ENCODE peak calls at places on chromosomes 4 and X, in ten cellular contexts. One of them, this sample, is unnamed.

GRCh38 chr4:36308150-36308549 is 26.7 kb downstream of the DTHD1 start:
- DNase-seq in mesendoderm: no peak
- DNase-seq in HS-5: no peak
- DNase-seq in Kasumi-1: no peak
- DNase-seq in GM23338: no peak
- DNase-seq in NCI-H1436: no peak
- DNase-seq in ascending aorta: no peak
- DNase-seq in activated naive CD8-positive, alpha-beta T cell treated with anti-CD3 and anti-CD28 coated beads for 36 hours: no peak
- DNase-seq in amygdala: no peak
- DNase-seq in iPS-NIHi11: no peak
- DNase-seq in this sample: no peak

GRCh38 chrX:39843318-39843717 is 254.4 kb downstream of the BCOR start:
- DNase-seq in HS-5: no peak
- DNase-seq in Kasumi-1: no peak
- DNase-seq in NCI-H1436: no peak
- DNase-seq in iPS-NIHi11: no peak
- DNase-seq in mesendoderm: no peak
- DNase-seq in activated naive CD8-positive, alpha-beta T cell treated with anti-CD3 and anti-CD28 coated beads for 36 hours: no peak
- DNase-seq in ascending aorta: no peak
- DNase-seq in amygdala: no peak
- DNase-seq in GM23338: no peak
- DNase-seq in this sample: no peak

GRCh38 chrX:153556767-153557166 is 39.3 kb downstream of the ATP2B3 start:
- DNase-seq in HS-5: no peak
- DNase-seq in Kasumi-1: no peak
- DNase-seq in GM23338: no peak
- DNase-seq in ascending aorta: no peak
- DNase-seq in activated naive CD8-positive, alpha-beta T cell treated with anti-CD3 and anti-CD28 coated beads for 36 hours: no peak
- DNase-seq in NCI-H1436: no peak
- DNase-seq in iPS-NIHi11: no peak
- DNase-seq in amygdala: no peak
- DNase-seq in mesendoderm: no peak
- DNase-seq in this sample: no peak

GRCh38 chrX:13283968-13284914 is 35.6 kb downstream of the ATXN3L start:
- DNase-seq in mesendoderm: peak
- DNase-seq in Kasumi-1: no peak
- DNase-seq in iPS-NIHi11: peak
- DNase-seq in NCI-H1436: no peak
- DNase-seq in ascending aorta: no peak
- DNase-seq in activated naive CD8-positive, alpha-beta T cell treated with anti-CD3 and anti-CD28 coated beads for 36 hours: no peak
- DNase-seq in GM23338: peak
- DNase-seq in HS-5: peak
- DNase-seq in amygdala: no peak
- DNase-seq in this sample: no peak

GRCh38 chr4:143700420-143701352 is at the start of gene FREM3:
- DNase-seq in ascending aorta: no peak
- DNase-seq in GM23338: peak
- DNase-seq in NCI-H1436: no peak
- DNase-seq in activated naive CD8-positive, alpha-beta T cell treated with anti-CD3 and anti-CD28 coated beads for 36 hours: peak
- DNase-seq in amygdala: peak
- DNase-seq in mesendoderm: peak
- DNase-seq in Kasumi-1: no peak
- DNase-seq in iPS-NIHi11: peak
- DNase-seq in HS-5: no peak
- DNase-seq in this sample: no peak

GRCh38 chrX:38935561-38935960 is 134.3 kb downstream of the MID1IP1 start:
- DNase-seq in mesendoderm: no peak
- DNase-seq in NCI-H1436: no peak
- DNase-seq in HS-5: no peak
- DNase-seq in ascending aorta: no peak
- DNase-seq in amygdala: no peak
- DNase-seq in Kasumi-1: no peak
- DNase-seq in iPS-NIHi11: no peak
- DNase-seq in GM23338: no peak
- DNase-seq in activated naive CD8-positive, alpha-beta T cell treated with anti-CD3 and anti-CD28 coated beads for 36 hours: no peak
- DNase-seq in this sample: no peak

GRCh38 chrX:87583679-87584078 is 66.1 kb downstream of the KLHL4 start:
- DNase-seq in mesendoderm: peak
- DNase-seq in HS-5: no peak
- DNase-seq in iPS-NIHi11: peak
- DNase-seq in amygdala: no peak
- DNase-seq in Kasumi-1: peak
- DNase-seq in ascending aorta: no peak
- DNase-seq in GM23338: peak
- DNase-seq in activated naive CD8-positive, alpha-beta T cell treated with anti-CD3 and anti-CD28 coated beads for 36 hours: no peak
- DNase-seq in NCI-H1436: no peak
- DNase-seq in this sample: peak

GRCh38 chr4:67933755-67934154 is 29.5 kb downstream of the TMPRSS11A start:
- DNase-seq in amygdala: no peak
- DNase-seq in GM23338: no peak
- DNase-seq in mesendoderm: no peak
- DNase-seq in Kasumi-1: no peak
- DNase-seq in activated naive CD8-positive, alpha-beta T cell treated with anti-CD3 and anti-CD28 coated beads for 36 hours: no peak
- DNase-seq in ascending aorta: no peak
- DNase-seq in NCI-H1436: no peak
- DNase-seq in iPS-NIHi11: no peak
- DNase-seq in HS-5: no peak
- DNase-seq in this sample: no peak

GRCh38 chr4:151169223-151169622 is 69.8 kb downstream of the RPS3A start:
- DNase-seq in Kasumi-1: no peak
- DNase-seq in iPS-NIHi11: peak
- DNase-seq in activated naive CD8-positive, alpha-beta T cell treated with anti-CD3 and anti-CD28 coated beads for 36 hours: no peak
- DNase-seq in NCI-H1436: no peak
- DNase-seq in amygdala: peak
- DNase-seq in HS-5: no peak
- DNase-seq in ascending aorta: no peak
- DNase-seq in GM23338: no peak
- DNase-seq in mesendoderm: peak
- DNase-seq in this sample: no peak

GRCh38 chrX:15310117-15310516 is 5.3 kb downstream of the ASB11 start:
- DNase-seq in mesendoderm: no peak
- DNase-seq in Kasumi-1: no peak
- DNase-seq in NCI-H1436: peak
- DNase-seq in ascending aorta: peak
- DNase-seq in GM23338: no peak
- DNase-seq in activated naive CD8-positive, alpha-beta T cell treated with anti-CD3 and anti-CD28 coated beads for 36 hours: no peak
- DNase-seq in HS-5: no peak
- DNase-seq in amygdala: no peak
- DNase-seq in iPS-NIHi11: no peak
- DNase-seq in this sample: no peak

GRCh38 chr4:680931-681645 is 6.7 kb downstream of the MYL5 start:
- DNase-seq in iPS-NIHi11: peak
- DNase-seq in ascending aorta: no peak
- DNase-seq in NCI-H1436: no peak
- DNase-seq in HS-5: no peak
- DNase-seq in activated naive CD8-positive, alpha-beta T cell treated with anti-CD3 and anti-CD28 coated beads for 36 hours: peak
- DNase-seq in mesendoderm: peak
- DNase-seq in GM23338: peak
- DNase-seq in Kasumi-1: peak
- DNase-seq in amygdala: peak
- DNase-seq in this sample: peak

GRCh38 chr4:181672751-181673150 is 570.5 kb upstream of the TENM3 start:
- DNase-seq in activated naive CD8-positive, alpha-beta T cell treated with anti-CD3 and anti-CD28 coated beads for 36 hours: no peak
- DNase-seq in NCI-H1436: no peak
- DNase-seq in amygdala: no peak
- DNase-seq in mesendoderm: no peak
- DNase-seq in ascending aorta: no peak
- DNase-seq in HS-5: no peak
- DNase-seq in iPS-NIHi11: no peak
- DNase-seq in Kasumi-1: no peak
- DNase-seq in GM23338: no peak
- DNase-seq in this sample: no peak

GRCh38 chr4:100311181-100311580 is 120.9 kb upstream of the DDIT4L start:
- DNase-seq in NCI-H1436: no peak
- DNase-seq in ascending aorta: no peak
- DNase-seq in HS-5: no peak
- DNase-seq in iPS-NIHi11: peak
- DNase-seq in activated naive CD8-positive, alpha-beta T cell treated with anti-CD3 and anti-CD28 coated beads for 36 hours: no peak
- DNase-seq in Kasumi-1: peak
- DNase-seq in GM23338: peak
- DNase-seq in mesendoderm: peak
- DNase-seq in amygdala: no peak
- DNase-seq in this sample: peak

GRCh38 chrX:140586951-140587350 is 82.1 kb upstream of the SOX3 start:
- DNase-seq in NCI-H1436: no peak
- DNase-seq in ascending aorta: no peak
- DNase-seq in Kasumi-1: no peak
- DNase-seq in mesendoderm: no peak
- DNase-seq in activated naive CD8-positive, alpha-beta T cell treated with anti-CD3 and anti-CD28 coated beads for 36 hours: no peak
- DNase-seq in HS-5: no peak
- DNase-seq in amygdala: no peak
- DNase-seq in GM23338: no peak
- DNase-seq in iPS-NIHi11: no peak
- DNase-seq in this sample: no peak

GRCh38 chrX:40871385-40872082 is 136.2 kb upstream of the MED14 start:
- DNase-seq in amygdala: no peak
- DNase-seq in GM23338: no peak
- DNase-seq in activated naive CD8-positive, alpha-beta T cell treated with anti-CD3 and anti-CD28 coated beads for 36 hours: peak
- DNase-seq in iPS-NIHi11: no peak
- DNase-seq in HS-5: no peak
- DNase-seq in NCI-H1436: no peak
- DNase-seq in mesendoderm: no peak
- DNase-seq in Kasumi-1: no peak
- DNase-seq in ascending aorta: no peak
- DNase-seq in this sample: no peak

GRCh38 chrX:104392350-104392749 is 137.6 kb upstream of the ESX1 start:
- DNase-seq in activated naive CD8-positive, alpha-beta T cell treated with anti-CD3 and anti-CD28 coated beads for 36 hours: no peak
- DNase-seq in amygdala: no peak
- DNase-seq in iPS-NIHi11: no peak
- DNase-seq in Kasumi-1: no peak
- DNase-seq in HS-5: no peak
- DNase-seq in GM23338: no peak
- DNase-seq in NCI-H1436: no peak
- DNase-seq in mesendoderm: no peak
- DNase-seq in ascending aorta: no peak
- DNase-seq in this sample: no peak

GRCh38 chr4:168621806-168622589 is 125.1 kb downstream of the PALLD start:
- DNase-seq in NCI-H1436: no peak
- DNase-seq in HS-5: no peak
- DNase-seq in amygdala: no peak
- DNase-seq in ascending aorta: no peak
- DNase-seq in iPS-NIHi11: no peak
- DNase-seq in mesendoderm: no peak
- DNase-seq in GM23338: no peak
- DNase-seq in Kasumi-1: no peak
- DNase-seq in activated naive CD8-positive, alpha-beta T cell treated with anti-CD3 and anti-CD28 coated beads for 36 hours: no peak
- DNase-seq in this sample: no peak

GRCh38 chr4:120395746-120396145 is 329.1 kb upstream of the MAD2L1 start:
- DNase-seq in NCI-H1436: no peak
- DNase-seq in Kasumi-1: no peak
- DNase-seq in HS-5: no peak
- DNase-seq in iPS-NIHi11: no peak
- DNase-seq in GM23338: no peak
- DNase-seq in ascending aorta: no peak
- DNase-seq in amygdala: no peak
- DNase-seq in activated naive CD8-positive, alpha-beta T cell treated with anti-CD3 and anti-CD28 coated beads for 36 hours: no peak
- DNase-seq in mesendoderm: no peak
- DNase-seq in this sample: no peak

GRCh38 chr4:112361181-112361791 is 64.1 kb downstream of the ALPK1 start:
- DNase-seq in NCI-H1436: no peak
- DNase-seq in mesendoderm: peak
- DNase-seq in HS-5: no peak
- DNase-seq in Kasumi-1: no peak
- DNase-seq in activated naive CD8-positive, alpha-beta T cell treated with anti-CD3 and anti-CD28 coated beads for 36 hours: peak
- DNase-seq in amygdala: no peak
- DNase-seq in iPS-NIHi11: peak
- DNase-seq in GM23338: peak
- DNase-seq in ascending aorta: no peak
- DNase-seq in this sample: peak

GRCh38 chrX:93177930-93178329 is 495.4 kb downstream of the NAP1L3 start:
- DNase-seq in Kasumi-1: no peak
- DNase-seq in NCI-H1436: no peak
- DNase-seq in GM23338: peak
- DNase-seq in ascending aorta: no peak
- DNase-seq in activated naive CD8-positive, alpha-beta T cell treated with anti-CD3 and anti-CD28 coated beads for 36 hours: no peak
- DNase-seq in HS-5: no peak
- DNase-seq in amygdala: no peak
- DNase-seq in mesendoderm: no peak
- DNase-seq in iPS-NIHi11: no peak
- DNase-seq in this sample: no peak

GRCh38 chrX:40085714-40086113 is 12.0 kb downstream of the BCOR start:
- DNase-seq in iPS-NIHi11: no peak
- DNase-seq in GM23338: no peak
- DNase-seq in Kasumi-1: no peak
- DNase-seq in NCI-H1436: no peak
- DNase-seq in HS-5: no peak
- DNase-seq in amygdala: no peak
- DNase-seq in mesendoderm: no peak
- DNase-seq in activated naive CD8-positive, alpha-beta T cell treated with anti-CD3 and anti-CD28 coated beads for 36 hours: no peak
- DNase-seq in ascending aorta: no peak
- DNase-seq in this sample: no peak

GRCh38 chrX:131802836-131803626 is 220.1 kb upstream of the STK26 start:
- DNase-seq in activated naive CD8-positive, alpha-beta T cell treated with anti-CD3 and anti-CD28 coated beads for 36 hours: peak
- DNase-seq in GM23338: peak
- DNase-seq in Kasumi-1: no peak
- DNase-seq in NCI-H1436: no peak
- DNase-seq in iPS-NIHi11: peak
- DNase-seq in mesendoderm: peak
- DNase-seq in HS-5: no peak
- DNase-seq in amygdala: no peak
- DNase-seq in ascending aorta: peak
- DNase-seq in this sample: peak

GRCh38 chrX:21770631-21771321 is 12.9 kb upstream of the SMPX start:
- DNase-seq in GM23338: peak
- DNase-seq in amygdala: no peak
- DNase-seq in activated naive CD8-positive, alpha-beta T cell treated with anti-CD3 and anti-CD28 coated beads for 36 hours: no peak
- DNase-seq in ascending aorta: no peak
- DNase-seq in Kasumi-1: no peak
- DNase-seq in mesendoderm: peak
- DNase-seq in iPS-NIHi11: no peak
- DNase-seq in HS-5: no peak
- DNase-seq in NCI-H1436: no peak
- DNase-seq in this sample: no peak

GRCh38 chr4:107808572-107808971 is 16.2 kb upstream of the SGMS2 start:
- DNase-seq in HS-5: no peak
- DNase-seq in Kasumi-1: no peak
- DNase-seq in amygdala: no peak
- DNase-seq in NCI-H1436: no peak
- DNase-seq in GM23338: no peak
- DNase-seq in activated naive CD8-positive, alpha-beta T cell treated with anti-CD3 and anti-CD28 coated beads for 36 hours: no peak
- DNase-seq in ascending aorta: no peak
- DNase-seq in iPS-NIHi11: no peak
- DNase-seq in mesendoderm: no peak
- DNase-seq in this sample: no peak

GRCh38 chr4:90745176-90745575 is 618.0 kb downstream of the CCSER1 start:
- DNase-seq in HS-5: peak
- DNase-seq in ascending aorta: no peak
- DNase-seq in NCI-H1436: no peak
- DNase-seq in amygdala: no peak
- DNase-seq in mesendoderm: no peak
- DNase-seq in GM23338: no peak
- DNase-seq in Kasumi-1: no peak
- DNase-seq in iPS-NIHi11: no peak
- DNase-seq in activated naive CD8-positive, alpha-beta T cell treated with anti-CD3 and anti-CD28 coated beads for 36 hours: no peak
- DNase-seq in this sample: no peak

This sample was measured in NB4.